ENCODE peak calls at places on chromosomes 4 and X, in eight cellular contexts. B is globus pallidus, C is NT2/D1, D is cerebellar cortex, N is left lung, U is mesenteric fat pad, I is Right ventricle myocardium superior, G is colonic mucosa. F is an unnamed sample.

GRCh38 chrX:136227948-136228584 is 23.1 kb downstream of the MAP7D3 start:
- DNase-seq in G (no peak), D (no peak), N (no peak), C (no peak), U (no peak), I (no peak), B (no peak), F (no peak)

GRCh38 chr4:147285751-147286150 is 195.1 kb upstream of the EDNRA start:
- DNase-seq in C (no peak), I (no peak), G (no peak), U (no peak), B (peak; percentile 69), D (no peak), N (no peak), F (peak; percentile 38)

GRCh38 chrX:49727847-49728246 is 32.1 kb upstream of the PAGE1 start:
- DNase-seq in I (no peak), D (no peak), N (peak; percentile 17), B (no peak), C (no peak), U (no peak), G (no peak), F (no peak)

GRCh38 chrX:50941638-50942037 is 31.1 kb downstream of the BMP15 start:
- DNase-seq in U (no peak), C (no peak), D (no peak), B (peak; percentile 0), G (peak; percentile 19), I (no peak), N (peak; percentile 54), F (no peak)

GRCh38 chr4:38367642-38368189 is 296.3 kb upstream of the KLF3 start:
- DNase-seq in I (no peak), N (no peak), B (no peak), D (no peak), U (no peak), G (no peak), C (no peak), F (no peak)

GRCh38 chr4:101952985-101953384 is 162.5 kb downstream of the BANK1 start:
- DNase-seq in U (no peak), G (no peak), I (no peak), C (no peak), D (no peak), B (no peak), N (no peak), F (no peak)

GRCh38 chr4:108247511-108248088 is 78.9 kb upstream of the LEF1 start:
- DNase-seq in C (peak; percentile 33), U (no peak), B (no peak), I (no peak), N (peak; percentile 25), D (no peak), G (no peak), F (no peak)

GRCh38 chr4:112170451-112170993 is 25.3 kb downstream of the FAM241A start:
- DNase-seq in D (no peak), N (no peak), C (no peak), U (no peak), I (no peak), B (no peak), G (no peak), F (no peak)

GRCh38 chr4:103018391-103019318 is 850 bp downstream of the SLC9B1 start:
- DNase-seq in I (no peak), G (peak; percentile 35), D (no peak), C (no peak), N (no peak), U (no peak), B (no peak), F (peak; percentile 19)

GRCh38 chr4:146260521-146260920 is 46.2 kb downstream of the REELD1 start:
- DNase-seq in U (no peak), D (no peak), G (no peak), I (no peak), B (no peak), N (no peak), C (no peak), F (no peak)

GRCh38 chr4:125679989-125680388 is 365.2 kb downstream of the FAT4 start:
- DNase-seq in G (no peak), I (no peak), C (no peak), B (no peak), U (no peak), N (no peak), D (no peak), F (no peak)

GRCh38 chr4:182556576-182556975 is 313.4 kb downstream of the TENM3 start:
- DNase-seq in D (no peak), I (no peak), B (no peak), U (no peak), G (no peak), N (no peak), C (no peak), F (no peak)

GRCh38 chr4:176437756-176438155 is 118.0 kb downstream of the SPCS3 start:
- DNase-seq in C (no peak), B (no peak), I (no peak), G (no peak), N (no peak), D (no peak), U (no peak), F (no peak)

GRCh38 chr4:2794707-2795557 is 2.0 kb downstream of the SH3BP2 start:
- DNase-seq in C (no peak), U (no peak), D (no peak), B (peak; percentile 59), G (peak; percentile 61), N (peak; percentile 94), I (peak; percentile 88), F (no peak)

GRCh38 chr4:154626793-154627484 is 14.5 kb upstream of the FGG start:
- DNase-seq in U (no peak), I (peak; percentile 57), N (peak; percentile 89), B (peak; percentile 25), G (peak; percentile 26), C (peak; percentile 39), D (peak; percentile 11), F (peak; percentile 27)

GRCh38 chr4:75598390-75598789 is 31.9 kb downstream of the CDKL2 start:
- DNase-seq in U (no peak), D (no peak), I (no peak), C (no peak), G (no peak), B (no peak), N (no peak), F (no peak)

GRCh38 chr4:5192271-5192670 is 141.0 kb downstream of the STK32B start:
- DNase-seq in B (no peak), I (no peak), C (no peak), N (no peak), U (no peak), D (no peak), G (no peak), F (no peak)

GRCh38 chr4:142549726-142550463 is 296.2 kb downstream of the INPP4B start:
- DNase-seq in I (no peak), G (no peak), D (peak; percentile 84), C (no peak), B (no peak), N (no peak), U (no peak), F (no peak)